ENCODE peak calls at places on chromosomes 7 and 10, in four cellular contexts. G is GM23338, I is colonic mucosa, R is psoas muscle. C is an unnamed sample.

GRCh38 chr10:130300608-130301025 is 164.4 kb downstream of the GLRX3 start:
- DNase-seq in R (peak), G (no peak), I (no peak), C (peak)

GRCh38 chr7:25926009-25926408 is 226.0 kb upstream of the NFE2L3 start:
- DNase-seq in R (no peak), I (no peak), G (no peak), C (no peak)

GRCh38 chr7:70638381-70639128 is 493.4 kb upstream of the GALNT17 start:
- DNase-seq in R (no peak), G (no peak), I (no peak), C (no peak)

GRCh38 chr10:22851865-22852239 is 76.0 kb upstream of the ARMC3 start:
- DNase-seq in R (no peak), I (no peak), G (no peak), C (no peak)

GRCh38 chr7:143008007-143008901 is 18.7 kb downstream of the OR9A2 start:
- DNase-seq in I (peak), G (peak), R (peak), C (peak)

GRCh38 chr7:84847790-84848189 is 339.1 kb downstream of the SEMA3D start:
- DNase-seq in R (no peak), G (no peak), I (no peak), C (no peak)

GRCh38 chr7:79930604-79931003 is 204.0 kb upstream of the GNAI1 start:
- DNase-seq in G (no peak), I (no peak), R (no peak), C (no peak)

GRCh38 chr10:13587367-13587766 is 602 bp downstream of the PRPF18 start:
- DNase-seq in I (peak), R (no peak), G (peak), C (no peak)

GRCh38 chr7:100171087-100171681 is 2.8 kb upstream of the GAL3ST4 start:
- DNase-seq in I (no peak), G (peak), R (peak), C (no peak)

GRCh38 chr7:121634356-121634755 is 238.2 kb upstream of the FAM3C start:
- DNase-seq in G (no peak), I (no peak), R (no peak), C (no peak)

GRCh38 chr7:45482451-45482850 is 91.7 kb upstream of the ADCY1 start:
- DNase-seq in R (no peak), G (no peak), I (no peak), C (no peak)

GRCh38 chr7:135979674-135980660 is 2.8 kb upstream of the MTPN start:
- DNase-seq in I (no peak), G (no peak), R (no peak), C (no peak)

GRCh38 chr10:93071674-93072224 is 1.9 kb upstream of the CYP26A1 start:
- DNase-seq in G (peak), R (peak), I (no peak), C (peak)

GRCh38 chr7:132029369-132030160 is 473.1 kb upstream of the PODXL start:
- DNase-seq in I (no peak), R (no peak), G (no peak), C (no peak)

DNA sequence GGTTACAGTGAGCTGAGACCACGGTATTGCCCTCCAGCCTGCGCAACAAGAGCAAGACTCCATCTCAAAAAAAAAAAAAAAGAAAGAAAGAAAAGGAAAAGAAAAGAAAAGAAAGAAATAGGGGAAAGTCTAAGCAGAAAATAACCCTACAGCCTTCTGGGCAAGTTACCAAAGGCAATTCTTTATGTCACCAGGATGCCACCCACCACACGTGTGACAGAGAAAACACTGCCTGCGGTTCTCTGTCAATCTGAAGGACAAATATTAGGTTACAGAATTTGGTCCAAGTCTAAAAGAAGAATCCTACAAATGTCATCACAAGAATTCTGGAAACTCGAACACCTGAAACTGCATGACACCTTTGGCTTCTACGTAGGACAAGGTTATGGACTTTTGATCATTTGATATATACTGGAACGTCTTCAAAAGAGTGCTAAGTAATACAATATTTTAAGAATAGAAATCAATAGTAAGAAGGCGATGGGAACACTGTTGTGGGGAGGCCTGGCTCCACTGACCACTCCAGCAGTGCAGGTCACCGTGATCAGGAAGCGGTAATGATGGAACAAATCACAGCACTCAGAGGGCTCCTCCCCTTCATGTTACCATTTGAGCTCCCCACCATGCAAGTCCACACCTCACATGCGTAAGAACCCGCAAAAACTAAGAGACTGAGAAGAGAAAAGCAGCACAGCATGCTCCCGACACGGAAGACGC is 75.8 kb downstream of the MAD1L1 start:
- DNase-seq in R (peak), G (no peak), I (no peak), C (no peak)
- H3K27ac ChIP-seq in R (peak), G (no peak), I (no peak), C (peak)

GRCh38 chr10:48444861-48445841 is 138.7 kb downstream of the MAPK8 start:
- DNase-seq in R (no peak), I (no peak), G (peak), C (no peak)
- TF ChIP-seq CTCF in R (no peak), I (no peak), G (no peak), C (no peak)

GRCh38 chr7:150781016-150781415 is 19.1 kb downstream of the TMEM176B start:
- DNase-seq in G (no peak), R (no peak), I (no peak), C (no peak)
- H3K27ac ChIP-seq in G (no peak), R (no peak), I (peak), C (peak)

GRCh38 chr7:36082910-36083309 is 70.1 kb upstream of the EEPD1 start:
- DNase-seq in G (peak), I (no peak), R (no peak), C (no peak)
- TF ChIP-seq CTCF in G (peak), I (no peak), R (no peak), C (no peak)

GRCh38 chr10:72267819-72268404 is 5.8 kb upstream of the DDIT4 start:
- DNase-seq in R (no peak), I (no peak), G (peak), C (no peak)
- H3K27ac ChIP-seq in R (no peak), I (no peak), G (peak), C (no peak)

C was measured in lower lobe of right lung.